ENCODE peak calls at places on chromosomes 6 and 20, in seven cellular contexts. R is BE2C, X is mucosa of descending colon, S is ovary, B is fibroblast of mammary gland, M is uterus, W is IMR-90. Y is an unnamed sample.

GRCh38 chr20:53950031-53950430 is 120.4 kb downstream of the BCAS1 start:
- DNase-seq in S (no peak), W (peak), R (no peak), B (no peak), X (no peak), M (no peak), Y (no peak)

GRCh38 chr20:23356203-23356602 is 5.6 kb downstream of the NXT1 start:
- DNase-seq in S (no peak), R (no peak), B (no peak), W (no peak), X (peak), M (no peak), Y (no peak)

GRCh38 chr20:20806121-20806820 is 93.8 kb upstream of the RALGAPA2 start:
- DNase-seq in X (no peak), R (no peak), W (no peak), S (no peak), B (no peak), M (no peak), Y (no peak)

GRCh38 chr6:34182751-34183531 is 37.1 kb upstream of the GRM4 start:
- DNase-seq in B (peak), M (no peak), W (no peak), X (no peak), R (no peak), S (no peak), Y (peak)

GRCh38 chr6:142935553-142936517 is 9.1 kb downstream of the HIVEP2 start:
- DNase-seq in W (no peak), R (no peak), S (no peak), B (no peak), X (no peak), M (no peak), Y (no peak)

GRCh38 chr20:25543068-25543467 is 42.3 kb downstream of the NINL start:
- DNase-seq in B (peak), X (no peak), W (peak), M (no peak), S (no peak), R (no peak), Y (peak)

GRCh38 chr6:107493158-107494057 is 3.5 kb downstream of the SOBP start:
- DNase-seq in X (no peak), S (no peak), W (peak), R (no peak), M (no peak), B (peak), Y (no peak)

GRCh38 chr6:148971027-148971927 is 224.4 kb downstream of the UST start:
- DNase-seq in R (no peak), M (no peak), X (no peak), S (no peak), B (peak), W (peak), Y (peak)

GRCh38 chr6:89145461-89145961 is 344 bp upstream of the PM20D2 start:
- DNase-seq in B (peak), R (no peak), S (no peak), M (no peak), W (peak), X (no peak), Y (no peak)

GRCh38 chr6:27214126-27214601 is 33.3 kb upstream of the PRSS16 start:
- DNase-seq in W (no peak), B (no peak), X (no peak), S (no peak), M (no peak), R (peak), Y (no peak)

GRCh38 chr6:80605165-80605989 is 498.9 kb downstream of the BCKDHB start:
- DNase-seq in M (no peak), R (peak), B (peak), S (no peak), W (peak), X (no peak), Y (peak)

GRCh38 chr20:36491901-36492617 is 49.3 kb upstream of the MYL9 start:
- DNase-seq in M (no peak), B (no peak), R (no peak), X (peak), S (no peak), W (no peak), Y (no peak)

GRCh38 chr20:56391596-56392281 is at the start of gene AURKA:
- DNase-seq in W (no peak), B (no peak), R (no peak), M (no peak), S (no peak), X (no peak), Y (no peak)

GRCh38 chr6:28597924-28598323 is 72.2 kb downstream of the GPX5 start:
- DNase-seq in M (no peak), X (no peak), S (no peak), R (peak), B (peak), W (no peak), Y (no peak)
- H3K4me3 ChIP-seq in M (no peak), X (no peak), S (no peak), R (peak), B (peak), W (peak), Y (peak)

DNA sequence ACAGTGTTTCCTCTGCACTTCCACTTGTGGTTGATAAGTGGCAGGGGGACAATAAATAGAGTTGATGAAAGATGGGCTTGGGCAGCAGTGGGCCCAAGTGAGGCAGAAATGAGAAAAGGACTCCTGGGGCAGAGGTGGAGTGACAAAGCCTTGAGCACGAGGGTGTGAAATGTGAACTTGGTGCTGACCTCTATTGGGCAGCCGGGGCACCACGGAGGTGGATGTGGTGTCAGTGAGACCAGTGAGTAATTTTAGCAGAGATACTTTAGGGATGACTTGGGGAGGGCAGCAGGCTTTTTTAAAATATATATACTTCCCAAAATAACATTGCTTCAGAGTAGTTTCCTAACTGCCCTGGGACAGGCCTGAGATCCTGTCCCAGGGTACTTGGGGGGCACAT is 30.6 kb upstream of the MYLK2 start:
- DNase-seq in M (no peak), X (no peak), W (peak), R (no peak), B (peak), S (no peak), Y (peak)
- TF ChIP-seq CTCF in M (no peak), X (no peak), W (peak), R (no peak), B (peak), S (no peak), Y (peak)

DNA sequence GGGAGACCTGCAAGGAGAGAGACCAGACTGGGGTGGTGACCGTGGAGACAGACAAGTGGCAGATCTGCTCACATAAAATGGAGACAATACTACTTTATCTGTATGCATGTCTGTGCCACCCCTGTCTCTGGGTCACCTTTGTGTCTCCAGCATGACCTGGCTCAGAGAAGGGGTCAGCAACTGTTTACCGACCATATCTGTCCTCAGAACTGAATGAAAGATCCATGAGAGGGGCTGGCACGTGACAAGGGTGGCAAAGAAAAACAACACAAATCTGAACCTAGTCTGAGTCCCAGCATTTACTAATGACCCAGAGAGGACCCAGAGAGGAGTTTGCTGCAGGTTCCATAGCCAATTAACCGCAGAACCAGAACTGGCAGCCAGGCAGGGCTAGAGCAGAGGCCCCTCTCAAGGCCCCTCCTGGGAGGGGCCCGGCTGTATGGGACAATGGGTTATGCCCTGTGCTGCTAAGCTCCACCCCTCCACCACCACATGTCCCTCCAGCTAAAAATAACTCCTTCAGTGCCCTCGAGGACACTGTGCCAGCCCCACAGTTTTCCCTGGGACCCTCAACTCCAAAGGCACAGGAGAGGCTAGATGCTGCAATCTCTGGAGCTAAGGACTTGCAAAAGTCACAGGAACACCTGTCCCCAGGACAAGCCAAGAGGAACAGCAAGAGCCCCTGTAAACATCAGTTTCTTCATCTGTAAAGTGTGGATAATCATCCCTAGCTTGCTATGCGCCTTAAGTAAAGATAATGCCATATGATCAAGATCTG is 2.2 kb downstream of the AHCY start:
- DNase-seq in R (peak), S (no peak), X (peak), B (no peak), W (no peak), M (no peak), Y (no peak)
- H3K4me3 ChIP-seq in R (peak), S (no peak), X (no peak), B (no peak), W (no peak), M (no peak), Y (no peak)

GRCh38 chr6:156776470-156776840 is 723 bp upstream of the ARID1B start:
- DNase-seq in M (no peak), X (no peak), S (no peak), B (peak), W (peak), R (peak), Y (no peak)
- TF ChIP-seq CTCF in M (no peak), X (no peak), S (no peak), B (no peak), W (no peak), R (peak), Y (no peak)